ENCODE peak calls at places on chromosome 16, in seven cellular contexts. One of them, this sample, is unnamed.

GRCh38 chr16:81174644-81175324 is 63.7 kb upstream of the BCO1 start:
- DNase-seq in fibroblast of mammary gland: no peak
- DNase-seq in choroid plexus epithelial cell: peak; percentile 53
- DNase-seq in fibroblast of lung: peak; percentile 24
- DNase-seq in Panc1: no peak
- DNase-seq in body of pancreas: no peak
- DNase-seq in AG10803: peak; percentile 9
- DNase-seq in this sample: peak; percentile 23

GRCh38 chr16:73054131-73054496 is 6.2 kb upstream of the ZFHX3 start:
- DNase-seq in fibroblast of mammary gland: no peak
- DNase-seq in fibroblast of lung: no peak
- DNase-seq in body of pancreas: no peak
- DNase-seq in choroid plexus epithelial cell: no peak
- DNase-seq in AG10803: no peak
- DNase-seq in Panc1: no peak
- DNase-seq in this sample: peak; percentile 40

GRCh38 chr16:88451586-88452484 is 1.2 kb upstream of the ZFPM1 start:
- DNase-seq in choroid plexus epithelial cell: no peak
- DNase-seq in body of pancreas: no peak
- DNase-seq in fibroblast of lung: no peak
- DNase-seq in Panc1: no peak
- DNase-seq in fibroblast of mammary gland: no peak
- DNase-seq in AG10803: no peak
- DNase-seq in this sample: no peak

GRCh38 chr16:5776876-5777275 is 679.3 kb upstream of the EEF2KMT start:
- DNase-seq in body of pancreas: no peak
- DNase-seq in fibroblast of lung: peak; percentile 67
- DNase-seq in Panc1: no peak
- DNase-seq in choroid plexus epithelial cell: no peak
- DNase-seq in AG10803: no peak
- DNase-seq in fibroblast of mammary gland: no peak
- DNase-seq in this sample: no peak

GRCh38 chr16:15658556-15658955 is 8.5 kb downstream of the NDE1 start:
- DNase-seq in Panc1: no peak
- DNase-seq in fibroblast of mammary gland: no peak
- DNase-seq in choroid plexus epithelial cell: no peak
- DNase-seq in body of pancreas: no peak
- DNase-seq in fibroblast of lung: no peak
- DNase-seq in AG10803: no peak
- DNase-seq in this sample: no peak

GRCh38 chr16:57598437-57598836 is 30.0 kb upstream of the ADGRG1 start:
- DNase-seq in fibroblast of lung: no peak
- DNase-seq in AG10803: no peak
- DNase-seq in fibroblast of mammary gland: no peak
- DNase-seq in Panc1: no peak
- DNase-seq in body of pancreas: no peak
- DNase-seq in choroid plexus epithelial cell: no peak
- DNase-seq in this sample: no peak

GRCh38 chr16:14186007-14186953 is 115.2 kb downstream of the MRTFB start:
- DNase-seq in Panc1: no peak
- DNase-seq in AG10803: peak; percentile 83
- DNase-seq in fibroblast of mammary gland: peak; percentile 90
- DNase-seq in body of pancreas: no peak
- DNase-seq in fibroblast of lung: peak; percentile 92
- DNase-seq in choroid plexus epithelial cell: peak; percentile 80
- DNase-seq in this sample: peak; percentile 79

GRCh38 chr16:66901626-66902025 is 17.1 kb downstream of the CDH16 start:
- DNase-seq in Panc1: no peak
- DNase-seq in fibroblast of mammary gland: no peak
- DNase-seq in fibroblast of lung: no peak
- DNase-seq in choroid plexus epithelial cell: no peak
- DNase-seq in body of pancreas: no peak
- DNase-seq in AG10803: no peak
- DNase-seq in this sample: no peak

GRCh38 chr16:71513302-71513701 is 12.9 kb upstream of the CHST4 start:
- DNase-seq in AG10803: no peak
- DNase-seq in fibroblast of lung: no peak
- DNase-seq in body of pancreas: no peak
- DNase-seq in fibroblast of mammary gland: no peak
- DNase-seq in choroid plexus epithelial cell: no peak
- DNase-seq in Panc1: no peak
- DNase-seq in this sample: no peak

GRCh38 chr16:66910175-66910940 is 8.3 kb downstream of the CDH16 start:
- DNase-seq in choroid plexus epithelial cell: no peak
- DNase-seq in body of pancreas: no peak
- DNase-seq in fibroblast of mammary gland: no peak
- DNase-seq in Panc1: no peak
- DNase-seq in AG10803: no peak
- DNase-seq in fibroblast of lung: no peak
- DNase-seq in this sample: no peak

GRCh38 chr16:87527055-87527724 is 34.4 kb upstream of the ZCCHC14 start:
- DNase-seq in fibroblast of lung: no peak
- DNase-seq in fibroblast of mammary gland: no peak
- DNase-seq in body of pancreas: no peak
- DNase-seq in AG10803: no peak
- DNase-seq in choroid plexus epithelial cell: no peak
- DNase-seq in Panc1: no peak
- DNase-seq in this sample: no peak

GRCh38 chr16:57341441-57342303 is 16.9 kb upstream of the CCL22 start:
- DNase-seq in Panc1: no peak
- DNase-seq in fibroblast of lung: peak; percentile 96
- DNase-seq in fibroblast of mammary gland: peak; percentile 96
- DNase-seq in body of pancreas: no peak
- DNase-seq in choroid plexus epithelial cell: peak; percentile 85
- DNase-seq in AG10803: peak; percentile 96
- DNase-seq in this sample: peak; percentile 95

GRCh38 chr16:67243481-67243880 is 3.8 kb downstream of the FHOD1 start:
- DNase-seq in fibroblast of mammary gland: no peak
- DNase-seq in choroid plexus epithelial cell: no peak
- DNase-seq in fibroblast of lung: no peak
- DNase-seq in body of pancreas: no peak
- DNase-seq in AG10803: no peak
- DNase-seq in Panc1: no peak
- DNase-seq in this sample: no peak

GRCh38 chr16:14333361-14333760 is 262.2 kb downstream of the MRTFB start:
- DNase-seq in Panc1: no peak
- DNase-seq in body of pancreas: no peak
- DNase-seq in choroid plexus epithelial cell: no peak
- DNase-seq in fibroblast of mammary gland: no peak
- DNase-seq in AG10803: no peak
- DNase-seq in fibroblast of lung: no peak
- DNase-seq in this sample: no peak

GRCh38 chr16:19980866-19981265 is 92.8 kb downstream of the GPR139 start:
- DNase-seq in Panc1: no peak
- DNase-seq in AG10803: no peak
- DNase-seq in fibroblast of mammary gland: peak; percentile 0
- DNase-seq in fibroblast of lung: no peak
- DNase-seq in body of pancreas: peak; percentile 18
- DNase-seq in choroid plexus epithelial cell: peak; percentile 4
- DNase-seq in this sample: no peak

DNA sequence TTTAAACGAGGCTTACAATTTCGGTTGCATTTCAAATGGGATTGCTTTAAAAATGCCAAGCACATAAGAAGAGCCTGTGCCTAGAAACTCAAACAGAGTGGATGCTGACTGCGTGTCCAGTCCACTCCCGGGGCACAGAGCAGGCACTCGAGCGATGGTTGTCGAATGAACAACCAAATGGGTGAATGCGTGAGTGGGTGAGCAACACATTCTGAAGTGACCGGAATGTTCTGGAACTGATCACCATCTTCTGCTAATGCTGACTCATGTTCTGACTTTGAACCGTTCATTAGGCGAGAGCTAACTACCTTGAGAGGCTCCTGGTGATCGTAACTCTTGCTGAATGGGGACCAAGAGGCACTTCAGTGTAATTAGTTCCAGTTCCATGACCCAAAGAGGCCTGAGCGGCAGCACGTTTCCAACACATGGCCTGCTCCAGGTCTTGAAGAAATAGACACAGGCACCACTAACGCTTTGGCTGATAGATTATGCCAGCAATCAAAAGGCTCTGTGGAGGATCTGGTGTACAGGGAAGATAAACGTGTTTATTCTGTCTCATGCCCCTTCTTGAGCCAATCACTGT is 37.9 kb downstream of the IRF8 start:
- DNase-seq in fibroblast of lung: peak; percentile 33
- DNase-seq in Panc1: no peak
- DNase-seq in choroid plexus epithelial cell: no peak
- DNase-seq in AG10803: no peak
- DNase-seq in body of pancreas: no peak
- DNase-seq in fibroblast of mammary gland: peak; percentile 11
- DNase-seq in this sample: no peak
- H3K4me3 ChIP-seq in fibroblast of lung: no peak overlapping the region
- H3K4me3 ChIP-seq in Panc1: no peak overlapping the region
- H3K4me3 ChIP-seq in choroid plexus epithelial cell: no peak overlapping the region
- H3K4me3 ChIP-seq in AG10803: no peak overlapping the region
- H3K4me3 ChIP-seq in body of pancreas: no peak overlapping the region
- H3K4me3 ChIP-seq in fibroblast of mammary gland: no peak overlapping the region
- H3K4me3 ChIP-seq in this sample: no peak overlapping the region

GRCh38 chr16:53542283-53542682 is 39.3 kb upstream of the AKTIP start:
- DNase-seq in choroid plexus epithelial cell: no peak
- DNase-seq in fibroblast of mammary gland: no peak
- DNase-seq in body of pancreas: no peak
- DNase-seq in Panc1: no peak
- DNase-seq in fibroblast of lung: no peak
- DNase-seq in AG10803: no peak
- DNase-seq in this sample: no peak

GRCh38 chr16:53545433-53545832 is 42.4 kb upstream of the AKTIP start:
- DNase-seq in fibroblast of lung: peak; percentile 32
- DNase-seq in body of pancreas: no peak
- DNase-seq in Panc1: no peak
- DNase-seq in choroid plexus epithelial cell: no peak
- DNase-seq in fibroblast of mammary gland: no peak
- DNase-seq in AG10803: no peak
- DNase-seq in this sample: no peak

GRCh38 chr16:53549970-53550406 is 47.0 kb upstream of the AKTIP start:
- DNase-seq in fibroblast of lung: peak; percentile 68
- DNase-seq in body of pancreas: peak; percentile 56
- DNase-seq in AG10803: peak; percentile 91
- DNase-seq in Panc1: peak; percentile 20
- DNase-seq in fibroblast of mammary gland: peak; percentile 89
- DNase-seq in choroid plexus epithelial cell: peak; percentile 93
- DNase-seq in this sample: peak; percentile 91

GRCh38 chr16:53541326-53541725 is 38.3 kb upstream of the AKTIP start:
- DNase-seq in fibroblast of mammary gland: peak; percentile 90
- DNase-seq in choroid plexus epithelial cell: peak; percentile 89
- DNase-seq in Panc1: no peak
- DNase-seq in fibroblast of lung: peak; percentile 45
- DNase-seq in body of pancreas: no peak
- DNase-seq in AG10803: peak; percentile 35
- DNase-seq in this sample: no peak

DNA sequence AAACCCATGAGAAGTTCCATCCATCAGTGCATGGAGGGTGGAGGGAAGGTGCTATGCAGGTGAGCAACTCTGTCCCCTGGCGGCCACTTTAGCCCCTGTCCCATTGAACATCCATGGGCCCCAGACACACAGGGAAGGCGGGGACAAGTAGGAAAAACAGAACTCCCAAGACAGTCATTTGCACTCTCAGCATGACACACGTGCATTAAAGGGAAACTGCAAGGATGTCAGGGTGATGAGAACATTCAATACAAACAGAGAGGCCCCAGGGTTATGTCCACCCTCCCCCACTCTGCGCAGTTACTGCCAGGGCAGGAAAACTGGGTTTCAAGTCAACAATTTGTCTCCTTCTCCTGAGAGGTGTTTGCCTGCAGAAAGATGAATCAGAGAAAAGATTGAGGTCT is 44.0 kb upstream of the AKTIP start:
- DNase-seq in Panc1: no peak
- DNase-seq in body of pancreas: no peak
- DNase-seq in choroid plexus epithelial cell: peak; percentile 72
- DNase-seq in fibroblast of mammary gland: peak; percentile 12
- DNase-seq in AG10803: no peak
- DNase-seq in fibroblast of lung: no peak
- DNase-seq in this sample: no peak
- TF ChIP-seq CTCF in Panc1: peak; percentile 37
- TF ChIP-seq CTCF in body of pancreas: no peak
- TF ChIP-seq CTCF in choroid plexus epithelial cell: peak; percentile 46
- TF ChIP-seq CTCF in fibroblast of mammary gland: no peak
- TF ChIP-seq CTCF in AG10803: no peak
- TF ChIP-seq CTCF in fibroblast of lung: no peak
- TF ChIP-seq CTCF in this sample: no peak

DNA sequence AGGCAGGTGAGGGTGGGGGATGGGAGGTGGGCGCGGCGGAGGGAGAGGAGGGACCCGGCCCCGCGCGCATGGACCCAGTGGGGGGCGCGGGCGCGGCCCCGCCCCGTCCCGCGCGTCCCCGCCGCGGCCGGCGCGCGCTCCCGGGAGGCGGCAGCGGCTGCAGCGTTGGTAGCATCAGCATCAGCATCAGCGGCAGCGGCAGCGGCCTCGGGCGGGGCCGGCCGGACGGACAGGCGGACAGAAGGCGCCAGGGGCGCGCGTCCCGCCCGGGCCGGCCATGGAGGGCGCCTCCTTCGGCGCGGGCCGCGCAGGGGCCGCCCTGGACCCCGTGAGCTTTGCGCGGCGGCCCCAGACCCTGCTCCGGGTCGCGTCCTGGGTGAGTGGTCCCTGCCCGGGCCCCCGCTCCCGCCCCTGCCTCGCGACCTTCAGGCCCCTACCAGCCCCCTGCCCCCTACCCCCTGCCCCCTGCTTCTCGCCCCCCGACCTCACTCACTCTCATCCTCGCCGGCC is at the start of gene SYNGR3:
- DNase-seq in body of pancreas: no peak
- DNase-seq in choroid plexus epithelial cell: no peak
- DNase-seq in AG10803: no peak
- DNase-seq in fibroblast of mammary gland: no peak
- DNase-seq in Panc1: no peak
- DNase-seq in fibroblast of lung: no peak
- DNase-seq in this sample: no peak
- H3K4me3 ChIP-seq in body of pancreas: no peak within 1 kb of the TSS
- H3K4me3 ChIP-seq in choroid plexus epithelial cell: no peak within 1 kb of the TSS
- H3K4me3 ChIP-seq in AG10803: no peak within 1 kb of the TSS
- H3K4me3 ChIP-seq in fibroblast of mammary gland: no peak within 1 kb of the TSS
- H3K4me3 ChIP-seq in Panc1: peak within 1 kb of the TSS; percentile 67
- H3K4me3 ChIP-seq in fibroblast of lung: peak within 1 kb of the TSS; percentile 39
- H3K4me3 ChIP-seq in this sample: peak within 1 kb of the TSS; percentile 46

GRCh38 chr16:22198547-22199293 is 7.4 kb upstream of the EEF2K start:
- DNase-seq in choroid plexus epithelial cell: no peak
- DNase-seq in Panc1: no peak
- DNase-seq in fibroblast of mammary gland: peak; percentile 40
- DNase-seq in AG10803: peak; percentile 42
- DNase-seq in fibroblast of lung: peak; percentile 27
- DNase-seq in body of pancreas: no peak
- DNase-seq in this sample: no peak
- TF ChIP-seq CTCF in choroid plexus epithelial cell: peak; percentile 20
- TF ChIP-seq CTCF in Panc1: peak; percentile 48
- TF ChIP-seq CTCF in fibroblast of mammary gland: no peak
- TF ChIP-seq CTCF in AG10803: peak; percentile 32
- TF ChIP-seq CTCF in fibroblast of lung: no peak
- TF ChIP-seq CTCF in body of pancreas: no peak
- TF ChIP-seq CTCF in this sample: peak; percentile 1

GRCh38 chr16:30104492-30104891 is 8.5 kb upstream of the YPEL3 start:
- DNase-seq in choroid plexus epithelial cell: no peak
- DNase-seq in Panc1: no peak
- DNase-seq in fibroblast of mammary gland: no peak
- DNase-seq in AG10803: no peak
- DNase-seq in fibroblast of lung: no peak
- DNase-seq in body of pancreas: no peak
- DNase-seq in this sample: no peak
- H3K4me3 ChIP-seq in choroid plexus epithelial cell: no peak overlapping the region
- H3K4me3 ChIP-seq in Panc1: no peak overlapping the region
- H3K4me3 ChIP-seq in fibroblast of mammary gland: no peak overlapping the region
- H3K4me3 ChIP-seq in AG10803: no peak overlapping the region
- H3K4me3 ChIP-seq in fibroblast of lung: no peak overlapping the region
- H3K4me3 ChIP-seq in body of pancreas: no peak overlapping the region
- H3K4me3 ChIP-seq in this sample: no peak overlapping the region